ENCODE peak calls at places on chromosomes 13 and 19, in five cellular contexts. K is aorta; E is Peyer's patch; J is effector memory CD4-positive, alpha-beta T cell; R is testis. I is an unnamed sample.

GRCh38 chr13:34156841-34157365 is 339.0 kb downstream of the RFC3 start:
- DNase-seq in K (peak; percentile 89), E (peak; percentile 62), J (no peak), R (peak; percentile 22), I (peak; percentile 71)

GRCh38 chr13:39297664-39298171 is 259.5 kb downstream of the NHLRC3 start:
- DNase-seq in K (no peak), E (no peak), J (no peak), R (no peak), I (no peak)

GRCh38 chr19:18515959-18516358 is 5.9 kb downstream of the ELL start:
- DNase-seq in K (no peak), E (no peak), J (no peak), R (no peak), I (no peak)

GRCh38 chr19:12913871-12914690 is 5.0 kb downstream of the SYCE2 start:
- DNase-seq in K (no peak), E (no peak), J (peak; percentile 29), R (no peak), I (no peak)

GRCh38 chr13:97030705-97031452 is 36.6 kb upstream of the OXGR1 start:
- DNase-seq in K (no peak), E (no peak), J (no peak), R (peak; percentile 20), I (peak; percentile 40)

GRCh38 chr13:77093735-77094134 is 66.8 kb upstream of the FBXL3 start:
- DNase-seq in K (no peak), E (no peak), J (no peak), R (no peak), I (no peak)

GRCh38 chr19:2451741-2452140 is 5.0 kb downstream of the LMNB2 start:
- DNase-seq in K (no peak), E (no peak), J (no peak), R (no peak), I (no peak)

GRCh38 chr13:61415749-61416148 is at the start of gene PCDH20:
- DNase-seq in K (no peak), E (no peak), J (no peak), R (no peak), I (no peak)

GRCh38 chr13:98429531-98429930 is 147.4 kb downstream of the STK24 start:
- DNase-seq in K (no peak), E (no peak), J (no peak), R (no peak), I (no peak)

GRCh38 chr13:75021151-75021550 is 460.8 kb downstream of the TBC1D4 start:
- DNase-seq in K (no peak), E (no peak), J (no peak), R (no peak), I (no peak)

GRCh38 chr19:17555929-17556813 is 722 bp downstream of the COLGALT1 start:
- DNase-seq in K (peak; percentile 84), E (peak; percentile 78), J (no peak), R (peak; percentile 67), I (peak; percentile 81)

GRCh38 chr19:50435221-50435620 is 2.5 kb downstream of the MYBPC2 start:
- DNase-seq in K (no peak), E (no peak), J (no peak), R (no peak), I (no peak)

GRCh38 chr19:34428549-34429285 is 536 bp downstream of the UBA2 start:
- DNase-seq in K (peak; percentile 85), E (peak; percentile 70), J (peak; percentile 1), R (peak; percentile 44), I (peak; percentile 15)

GRCh38 chr13:33678906-33679657 is 138.9 kb upstream of the RFC3 start:
- DNase-seq in K (no peak), E (peak; percentile 59), J (peak; percentile 46), R (peak; percentile 60), I (no peak)

GRCh38 chr19:13835791-13836723 is 40.8 kb downstream of the ZSWIM4 start:
- DNase-seq in K (peak; percentile 86), E (peak; percentile 52), J (no peak), R (no peak), I (no peak)

GRCh38 chr19:31054430-31054829 is 294.8 kb downstream of the TSHZ3 start:
- DNase-seq in K (no peak), E (no peak), J (peak; percentile 5), R (peak; percentile 26), I (peak; percentile 80)

GRCh38 chr13:46359731-46360130 is 27.3 kb downstream of the RUBCNL start:
- DNase-seq in K (no peak), E (no peak), J (no peak), R (no peak), I (no peak)

GRCh38 chr13:96033220-96034015 is 19.8 kb downstream of the UGGT2 start:
- DNase-seq in K (no peak), E (no peak), J (no peak), R (no peak), I (no peak)

GRCh38 chr13:78784017-78784745 is 125.2 kb upstream of the OBI1 start:
- DNase-seq in K (no peak), E (no peak), J (no peak), R (no peak), I (no peak)

GRCh38 chr13:78780708-78781107 is 121.8 kb upstream of the OBI1 start:
- DNase-seq in K (no peak), E (no peak), J (no peak), R (no peak), I (no peak)

GRCh38 chr13:78786399-78786879 is 127.5 kb upstream of the OBI1 start:
- DNase-seq in K (no peak), E (no peak), J (no peak), R (no peak), I (no peak)

GRCh38 chr13:78787189-78787588 is 128.2 kb upstream of the OBI1 start:
- DNase-seq in K (no peak), E (no peak), J (no peak), R (peak; percentile 20), I (no peak)

GRCh38 chr13:78785764-78786163 is 126.8 kb upstream of the OBI1 start:
- DNase-seq in K (no peak), E (no peak), J (no peak), R (no peak), I (no peak)
- H3K27me3 ChIP-seq in K (no peaks in the 10 kb centered on the region), E (no peaks in the 10 kb centered on the region), J (no peaks in the 10 kb centered on the region), R (no peaks in the 10 kb centered on the region), I (no peaks in the 10 kb centered on the region)

GRCh38 chr19:4075373-4075772 is 8.7 kb upstream of the ZBTB7A start:
- DNase-seq in K (no peak), E (no peak), J (no peak), R (no peak), I (no peak)

GRCh38 chr19:4080473-4080872 is 13.8 kb upstream of the ZBTB7A start:
- DNase-seq in K (no peak), E (no peak), J (no peak), R (no peak), I (no peak)

GRCh38 chr19:4077011-4077382 is 10.3 kb upstream of the ZBTB7A start:
- DNase-seq in K (no peak), E (no peak), J (no peak), R (no peak), I (no peak)

GRCh38 chr19:4081441-4082129 is 14.9 kb upstream of the ZBTB7A start:
- DNase-seq in K (no peak), E (no peak), J (no peak), R (no peak), I (no peak)

DNA sequence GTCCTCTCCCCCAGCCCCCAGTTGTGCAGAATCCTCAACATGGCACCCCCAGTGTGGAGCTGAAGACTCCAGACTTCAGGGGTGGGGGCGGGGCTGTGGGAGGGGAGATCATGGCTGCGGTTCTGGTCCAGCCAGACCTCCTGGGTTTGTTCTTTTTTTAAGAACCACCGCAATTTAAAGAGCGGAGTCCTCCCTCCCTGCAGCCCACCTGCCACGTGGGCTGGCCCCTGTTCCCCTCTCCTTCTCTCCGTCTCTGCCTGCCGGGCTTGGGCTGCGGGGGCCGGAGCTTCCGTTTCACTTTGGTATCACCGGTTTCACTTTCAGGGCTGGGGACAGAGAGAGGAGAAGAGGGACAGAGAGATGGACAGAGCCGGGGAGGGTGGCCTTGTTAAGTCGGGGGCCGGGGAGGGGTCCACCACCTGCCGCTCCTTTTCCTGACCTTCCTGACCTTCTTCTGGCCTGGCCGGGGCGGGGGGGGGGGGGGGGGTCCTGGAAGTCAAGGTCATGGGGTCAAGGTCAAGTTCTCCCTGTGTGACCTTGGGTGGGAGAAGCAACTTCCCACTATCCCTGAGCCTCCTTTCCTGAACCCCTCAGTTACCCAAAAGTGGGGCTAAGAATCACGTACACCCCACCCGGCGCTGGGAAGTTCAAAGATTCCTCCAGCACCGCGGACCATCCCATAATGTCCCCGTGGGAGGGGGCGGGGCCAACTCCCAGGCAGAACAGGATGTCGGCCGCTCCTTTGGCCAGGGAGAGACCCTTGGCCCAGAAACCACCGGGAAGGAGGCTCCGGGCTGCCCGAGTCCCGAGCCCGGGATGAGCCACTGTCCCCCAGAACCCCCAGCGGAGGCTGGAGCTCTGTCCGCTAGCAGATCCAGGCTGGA is 11.3 kb upstream of the ZBTB7A start:
- DNase-seq in K (peak; percentile 87), E (peak; percentile 84), J (no peak), R (peak; percentile 76), I (no peak)
- H3K4me3 ChIP-seq in K (peak overlapping the region; percentile 60), E (peak overlapping the region; percentile 53), J (peak overlapping the region; percentile 77), R (peak overlapping the region; percentile 55), I (no peak overlapping the region)

GRCh38 chr13:113457510-113457909 is 4.2 kb upstream of the ADPRHL1 start:
- DNase-seq in K (no peak), E (no peak), J (no peak), R (no peak), I (peak; percentile 8)

GRCh38 chr13:113456116-113456702 is 2.9 kb upstream of the ADPRHL1 start:
- DNase-seq in K (no peak), E (no peak), J (no peak), R (no peak), I (peak; percentile 9)

GRCh38 chr13:113453962-113454361 is 674 bp upstream of the ADPRHL1 start:
- DNase-seq in K (no peak), E (no peak), J (no peak), R (no peak), I (peak; percentile 5)

GRCh38 chr13:113454936-113455335 is 1.6 kb upstream of the ADPRHL1 start:
- DNase-seq in K (no peak), E (no peak), J (no peak), R (no peak), I (peak; percentile 10)

GRCh38 chr13:113455384-113455783 is 2.1 kb upstream of the ADPRHL1 start:
- DNase-seq in K (no peak), E (no peak), J (no peak), R (no peak), I (peak; percentile 10)
- H3K9me3 ChIP-seq in K (no peaks in the 10 kb centered on the region), E (no peaks in the 10 kb centered on the region), J (no peaks in the 10 kb centered on the region), R (no peaks in the 10 kb centered on the region), I (no peaks in the 10 kb centered on the region)

GRCh38 chr19:15524781-15525180 is 16.5 kb downstream of the CYP4F22 start:
- DNase-seq in K (no peak), E (no peak), J (no peak), R (no peak), I (no peak)

GRCh38 chr19:15529774-15530372 is 21.5 kb downstream of the CYP4F22 start:
- DNase-seq in K (no peak), E (no peak), J (no peak), R (no peak), I (no peak)

GRCh38 chr19:15526408-15526807 is 18.1 kb downstream of the CYP4F22 start:
- DNase-seq in K (no peak), E (no peak), J (no peak), R (no peak), I (no peak)

GRCh38 chr19:15525291-15525690 is 17.0 kb downstream of the CYP4F22 start:
- DNase-seq in K (no peak), E (no peak), J (no peak), R (no peak), I (no peak)

DNA sequence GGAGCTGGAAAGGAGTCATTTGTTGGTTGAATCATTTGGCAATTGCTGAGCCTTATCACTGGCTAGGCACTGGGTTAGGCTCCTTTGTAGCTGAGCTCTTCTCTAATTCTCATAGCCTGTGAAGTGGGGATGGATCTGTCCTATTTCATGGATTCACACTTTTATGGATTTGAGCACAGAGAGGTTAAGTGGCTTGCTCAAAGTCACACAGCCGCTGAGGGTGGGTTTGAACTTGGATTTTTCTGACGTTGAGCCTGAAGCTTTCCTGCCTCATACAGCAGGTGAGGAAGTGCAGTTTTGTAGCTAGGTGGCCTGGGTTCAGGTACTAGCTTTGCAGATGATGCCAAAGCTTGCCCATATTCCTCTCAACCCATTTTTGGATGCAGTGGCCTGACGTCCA is 19.4 kb downstream of the CYP4F22 start:
- DNase-seq in K (no peak), E (no peak), J (no peak), R (no peak), I (no peak)
- H3K27me3 ChIP-seq in K (no peaks in the 10 kb centered on the region), E (no peaks in the 10 kb centered on the region), J (no peaks in the 10 kb centered on the region), R (no peaks in the 10 kb centered on the region), I (peaks cover 88% of the 10 kb centered on the region)